ENCODE peak calls at places on chromosomes 7 and 10, in six cellular contexts. Y is suprapubic skin, U is A549, W is cardiac muscle cell, C is Peyer's patch, N is thyroid gland. M is an unnamed sample.

GRCh38 chr10:89547853-89548513 is 12.6 kb upstream of the SLC16A12 start:
- DNase-seq in W (no peak), N (no peak), Y (no peak), C (no peak), U (no peak), M (no peak)

GRCh38 chr7:30914611-30915601 is 3.3 kb downstream of the AQP1 start:
- DNase-seq in U (peak; percentile 20), N (no peak), W (peak; percentile 36), C (peak; percentile 74), Y (no peak), M (peak; percentile 51)

GRCh38 chr10:110931769-110932381 is 12.5 kb downstream of the SHOC2 start:
- DNase-seq in U (no peak), N (no peak), W (no peak), C (no peak), Y (no peak), M (no peak)

GRCh38 chr10:124164252-124164651 is 70.9 kb upstream of the CHST15 start:
- DNase-seq in Y (no peak), U (no peak), C (no peak), W (no peak), N (no peak), M (no peak)

GRCh38 chr10:58457761-58458616 is 54.7 kb upstream of the BICC1 start:
- DNase-seq in U (no peak), C (no peak), Y (no peak), W (peak; percentile 99), N (peak; percentile 8), M (peak; percentile 74)

GRCh38 chr10:132384618-132385510 is 12.1 kb upstream of the PWWP2B start:
- DNase-seq in Y (peak; percentile 36), C (peak; percentile 44), W (no peak), N (no peak), U (no peak), M (no peak)

GRCh38 chr10:3776796-3777571 is 8.0 kb downstream of the KLF6 start:
- DNase-seq in U (peak; percentile 75), N (peak; percentile 18), Y (no peak), W (peak; percentile 93), C (no peak), M (peak; percentile 57)

GRCh38 chr7:102473271-102473991 is 5.3 kb downstream of the POLR2J start:
- DNase-seq in Y (peak; percentile 56), N (peak; percentile 1), U (no peak), W (no peak), C (no peak), M (no peak)

GRCh38 chr7:69283421-69283820 is 314.9 kb upstream of the AUTS2 start:
- DNase-seq in U (no peak), C (no peak), N (no peak), Y (no peak), W (peak; percentile 55), M (no peak)

GRCh38 chr10:4840151-4840550 is 14.1 kb downstream of the AKR1E2 start:
- DNase-seq in W (no peak), Y (no peak), N (no peak), U (no peak), C (no peak), M (no peak)

GRCh38 chr7:55005241-55005836 is 13.5 kb upstream of the EGFR start:
- DNase-seq in Y (no peak), C (no peak), W (no peak), N (no peak), U (no peak), M (no peak)

GRCh38 chr7:81244213-81244612 is 325.4 kb upstream of the SEMA3C start:
- DNase-seq in W (peak; percentile 64), Y (no peak), N (no peak), U (peak; percentile 61), C (no peak), M (no peak)

GRCh38 chr10:35641430-35642015 is 573 bp downstream of the FZD8 start:
- DNase-seq in U (peak; percentile 42), C (peak; percentile 63), W (peak; percentile 50), N (no peak), Y (peak; percentile 63), M (no peak)

GRCh38 chr10:20596065-20596760 is 300.9 kb downstream of the NEBL start:
- DNase-seq in U (no peak), W (peak; percentile 19), C (no peak), Y (no peak), N (no peak), M (no peak)

GRCh38 chr7:80136276-80137045 is 1.8 kb downstream of the GNAI1 start:
- DNase-seq in Y (no peak), C (no peak), N (no peak), W (peak; percentile 29), U (no peak), M (no peak)

GRCh38 chr10:47253030-47253637 is 46.9 kb upstream of the GDF10 start:
- DNase-seq in C (no peak), U (no peak), N (no peak), W (no peak), Y (no peak), M (no peak)

GRCh38 chr10:52757777-52758176 is 14.8 kb downstream of the MBL2 start:
- DNase-seq in C (no peak), N (no peak), Y (no peak), U (no peak), W (peak; percentile 62), M (no peak)

GRCh38 chr10:116296358-116296757 is 23.4 kb upstream of the GFRA1 start:
- DNase-seq in N (no peak), U (no peak), Y (no peak), W (no peak), C (no peak), M (no peak)

GRCh38 chr7:157302314-157302711 is 34.5 kb upstream of the DNAJB6 start:
- DNase-seq in Y (no peak), U (peak; percentile 57), N (peak; percentile 27), W (no peak), C (no peak), M (peak; percentile 60)

GRCh38 chr10:119281581-119282071 is 74.3 kb downstream of the GRK5 start:
- DNase-seq in U (no peak), N (peak; percentile 98), W (peak; percentile 49), Y (no peak), C (no peak), M (peak; percentile 88)

GRCh38 chr10:7317799-7318446 is 92.9 kb downstream of the SFMBT2 start:
- DNase-seq in N (no peak), C (no peak), U (no peak), Y (no peak), W (no peak), M (no peak)

GRCh38 chr7:135179321-135179925 is 8.9 kb upstream of the CYREN start:
- DNase-seq in N (no peak), C (no peak), W (no peak), Y (no peak), U (no peak), M (no peak)

GRCh38 chr7:83851551-83851950 is 202.6 kb upstream of the SEMA3E start:
- DNase-seq in C (no peak), U (no peak), W (no peak), Y (no peak), N (no peak), M (no peak)

DNA sequence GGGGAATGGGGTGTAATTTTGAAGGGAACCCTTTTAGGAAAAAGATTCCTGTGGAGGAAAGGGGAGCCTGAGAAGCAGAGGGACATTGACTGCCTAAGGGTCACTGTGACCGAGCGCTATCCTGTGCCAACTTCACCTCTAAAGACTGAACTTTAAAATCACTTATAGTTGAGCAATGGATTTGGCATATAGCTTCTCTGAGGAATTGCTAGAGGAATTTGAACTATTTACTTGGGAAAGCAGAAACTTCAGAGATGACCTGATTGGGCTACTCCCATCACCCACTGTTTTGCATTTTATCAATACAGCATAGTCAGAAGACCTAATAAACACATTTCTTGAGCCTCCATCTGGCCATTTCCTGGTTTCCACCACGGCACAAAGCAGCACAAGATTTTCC is 23.7 kb upstream of the WNT16 start:
- DNase-seq in N (no peak), Y (no peak), C (no peak), U (no peak), W (peak; percentile 26), M (no peak)
- TF ChIP-seq CTCF in N (no peak), Y (no peak), C (no peak), U (no peak), W (no peak), M (no peak)

GRCh38 chr10:114634607-114634974 is 23.5 kb downstream of the ABLIM1 start:
- DNase-seq in Y (peak; percentile 86), C (no peak), N (peak; percentile 90), W (peak; percentile 94), U (peak; percentile 63), M (peak; percentile 79)

GRCh38 chr10:114635797-114636550 is 22.1 kb downstream of the ABLIM1 start:
- DNase-seq in N (no peak), U (no peak), Y (no peak), C (no peak), W (no peak), M (no peak)

GRCh38 chr10:114632869-114633715 is 25.0 kb downstream of the ABLIM1 start:
- DNase-seq in U (peak; percentile 70), W (peak; percentile 64), N (peak; percentile 83), Y (peak; percentile 73), C (no peak), M (peak; percentile 59)

GRCh38 chr10:114631678-114632417 is 26.2 kb downstream of the ABLIM1 start:
- DNase-seq in W (peak; percentile 13), N (peak; percentile 50), U (no peak), C (peak; percentile 76), Y (no peak), M (peak; percentile 58)

GRCh38 chr10:114635101-114635500 is 23.0 kb downstream of the ABLIM1 start:
- DNase-seq in W (peak; percentile 41), Y (no peak), N (no peak), C (no peak), U (no peak), M (no peak)
- H3K4me3 ChIP-seq in W (no peak overlapping the region), Y (peak overlapping the region; percentile 7), N (no peak overlapping the region), C (no peak overlapping the region), U (no peak overlapping the region), M (no peak overlapping the region)

DNA sequence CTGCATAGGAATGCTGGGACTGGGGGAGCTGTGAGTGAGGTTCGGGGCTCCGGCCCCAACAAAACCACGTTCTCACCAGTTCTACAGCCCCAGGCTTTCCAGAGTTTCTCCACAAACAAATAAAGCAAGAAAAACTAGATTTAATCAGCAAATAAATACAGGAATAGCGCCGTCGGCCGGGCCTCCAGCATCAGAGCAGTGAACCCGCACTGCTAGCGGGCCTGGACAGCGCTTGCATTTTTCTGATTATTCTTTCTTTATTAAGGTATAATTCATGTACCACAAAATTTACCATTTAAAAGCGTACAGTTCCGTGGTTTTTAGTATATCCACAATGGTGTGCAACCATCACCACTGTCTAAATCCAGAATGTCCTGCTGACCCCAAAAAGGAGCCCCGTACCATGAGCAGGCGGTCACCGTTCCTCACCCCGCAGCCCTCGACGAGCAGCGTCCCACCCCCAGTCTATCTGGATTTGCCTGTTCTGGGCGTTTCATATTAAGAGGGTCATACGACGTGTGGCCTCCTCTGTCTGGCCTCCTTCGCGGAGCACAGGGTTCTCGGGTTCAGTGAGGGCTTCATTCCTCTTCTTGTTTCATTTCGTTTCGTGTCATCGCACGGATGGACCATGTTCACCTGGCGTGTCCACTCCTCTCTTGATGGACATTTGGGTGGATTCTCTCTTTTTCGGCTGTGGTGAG is 35.5 kb upstream of the FOXL3 start:
- DNase-seq in Y (no peak), U (no peak), N (no peak), C (no peak), W (no peak), M (no peak)
- H3K9me3 ChIP-seq in Y (no peaks in the 10 kb centered on the region), U (peaks cover 31% of the 10 kb centered on the region), N (no peaks in the 10 kb centered on the region), C (no peaks in the 10 kb centered on the region), W (no peaks in the 10 kb centered on the region), M (no peaks in the 10 kb centered on the region)

GRCh38 chr10:997266-998022 is 9.2 kb downstream of the GTPBP4 start:
- DNase-seq in C (no peak), Y (no peak), W (no peak), N (no peak), U (no peak), M (no peak)
- TF ChIP-seq CTCF in C (no peak), Y (no peak), W (no peak), N (no peak), U (no peak), M (no peak)